ENCODE peak calls at places on chromosomes 4 and X, in four cellular contexts. L is SK-N-SH, A is GM12878, D is K562. Z is an unnamed sample.

GRCh38 chr4:88291003-88291402 is 6.6 kb upstream of the PPM1K start:
- DNase-seq in L (peak; percentile 22), A (no peak), D (no peak), Z (no peak)

GRCh38 chr4:124321370-124321769 is 391.2 kb downstream of the ANKRD50 start:
- DNase-seq in L (no peak), A (no peak), D (no peak), Z (peak; percentile 12)

GRCh38 chr4:52915131-52915645 is 53.1 kb downstream of the RASL11B start:
- DNase-seq in L (no peak), A (no peak), D (no peak), Z (no peak)

GRCh38 chr4:108466936-108467902 is 153.2 kb upstream of the RPL34 start:
- DNase-seq in L (no peak), A (peak; percentile 19), D (no peak), Z (no peak)

GRCh38 chr4:7189475-7190277 is 2.7 kb upstream of the SORCS2 start:
- DNase-seq in L (no peak), A (no peak), D (no peak), Z (no peak)

GRCh38 chr4:94408549-94409374 is 43.0 kb upstream of the PDLIM5 start:
- DNase-seq in L (no peak), A (no peak), D (no peak), Z (no peak)

GRCh38 chrX:30779453-30780030 is 109.5 kb downstream of the TAB3 start:
- DNase-seq in L (no peak), A (no peak), D (no peak), Z (no peak)

GRCh38 chr4:162157241-162157640 is 6.6 kb downstream of the FSTL5 start:
- DNase-seq in L (no peak), A (no peak), D (no peak), Z (no peak)

GRCh38 chr4:111066001-111066400 is 443.1 kb upstream of the PITX2 start:
- DNase-seq in L (no peak), A (no peak), D (no peak), Z (no peak)

GRCh38 chr4:6470502-6471302 is 1.7 kb downstream of the PPP2R2C start:
- DNase-seq in L (peak; percentile 85), A (no peak), D (peak; percentile 90), Z (peak; percentile 51)

GRCh38 chr4:173424899-173425805 is 26.2 kb upstream of the SCRG1 start:
- DNase-seq in L (no peak), A (no peak), D (no peak), Z (no peak)

GRCh38 chr4:168751263-168752225 is 254.7 kb downstream of the PALLD start:
- DNase-seq in L (no peak), A (no peak), D (no peak), Z (no peak)

GRCh38 chr4:65552071-65552470 is 118.2 kb downstream of the EPHA5 start:
- DNase-seq in L (no peak), A (no peak), D (no peak), Z (no peak)

GRCh38 chr4:53716011-53716410 is 124.7 kb upstream of the LNX1 start:
- DNase-seq in L (no peak), A (no peak), D (no peak), Z (no peak)

GRCh38 chr4:96352051-96352517 is 512.2 kb downstream of the PDHA2 start:
- DNase-seq in L (peak; percentile 16), A (no peak), D (no peak), Z (peak; percentile 32)

GRCh38 chr4:153218961-153219360 is 14.7 kb downstream of the TRIM2 start:
- DNase-seq in L (no peak), A (no peak), D (no peak), Z (no peak)

GRCh38 chr4:80006935-80007744 is 65.9 kb downstream of the ANTXR2 start:
- DNase-seq in L (peak; percentile 9), A (no peak), D (no peak), Z (no peak)

GRCh38 chr4:73197220-73197619 is 61.4 kb downstream of the ANKRD17 start:
- DNase-seq in L (no peak), A (no peak), D (no peak), Z (no peak)

GRCh38 chr4:151658959-151659593 is 101.7 kb downstream of the GATB start:
- DNase-seq in L (no peak), A (no peak), D (no peak), Z (no peak)

GRCh38 chr4:17027495-17027894 is 129.1 kb upstream of the LDB2 start:
- DNase-seq in L (no peak), A (no peak), D (no peak), Z (no peak)

GRCh38 chr4:120869511-120870278 is 52.8 kb downstream of the PRDM5 start:
- DNase-seq in L (no peak), A (no peak), D (no peak), Z (no peak)

GRCh38 chrX:68440438-68440837 is 7.1 kb upstream of the OPHN1 start:
- DNase-seq in L (no peak), A (no peak), D (no peak), Z (no peak)

GRCh38 chrX:118049713-118050112 is 66.9 kb downstream of the KLHL13 start:
- DNase-seq in L (no peak), A (no peak), D (no peak), Z (no peak)

GRCh38 chr4:74094227-74094626 is 4.8 kb downstream of the CXCL2 start:
- DNase-seq in L (no peak), A (no peak), D (no peak), Z (no peak)

GRCh38 chr4:119666653-119667091 is 38.1 kb upstream of the PDE5A start:
- DNase-seq in L (no peak), A (no peak), D (no peak), Z (no peak)
- TF ChIP-seq USF2 in L (no peak), A (no peak), D (no peak), Z (no peak)

GRCh38 chr4:104490770-104491395 is 3.8 kb downstream of the CXXC4 start:
- DNase-seq in L (peak; percentile 81), A (no peak), D (peak; percentile 31), Z (peak; percentile 56)

GRCh38 chr4:104491396-104491821 is 3.3 kb downstream of the CXXC4 start:
- DNase-seq in L (peak; percentile 75), A (no peak), D (peak; percentile 46), Z (peak; percentile 56)

GRCh38 chr4:104491826-104492771 is 2.6 kb downstream of the CXXC4 start:
- DNase-seq in L (peak; percentile 43), A (peak; percentile 87), D (no peak), Z (peak; percentile 29)

GRCh38 chr4:104489731-104490095 is 5.0 kb downstream of the CXXC4 start:
- DNase-seq in L (no peak), A (no peak), D (no peak), Z (no peak)

GRCh38 chr4:104490096-104490769 is 4.5 kb downstream of the CXXC4 start:
- DNase-seq in L (peak; percentile 16), A (peak; percentile 83), D (no peak), Z (no peak)
- TF ChIP-seq USF1 in L (no peak), A (peak; percentile 75), D (no peak), Z (peak; percentile 71)

DNA sequence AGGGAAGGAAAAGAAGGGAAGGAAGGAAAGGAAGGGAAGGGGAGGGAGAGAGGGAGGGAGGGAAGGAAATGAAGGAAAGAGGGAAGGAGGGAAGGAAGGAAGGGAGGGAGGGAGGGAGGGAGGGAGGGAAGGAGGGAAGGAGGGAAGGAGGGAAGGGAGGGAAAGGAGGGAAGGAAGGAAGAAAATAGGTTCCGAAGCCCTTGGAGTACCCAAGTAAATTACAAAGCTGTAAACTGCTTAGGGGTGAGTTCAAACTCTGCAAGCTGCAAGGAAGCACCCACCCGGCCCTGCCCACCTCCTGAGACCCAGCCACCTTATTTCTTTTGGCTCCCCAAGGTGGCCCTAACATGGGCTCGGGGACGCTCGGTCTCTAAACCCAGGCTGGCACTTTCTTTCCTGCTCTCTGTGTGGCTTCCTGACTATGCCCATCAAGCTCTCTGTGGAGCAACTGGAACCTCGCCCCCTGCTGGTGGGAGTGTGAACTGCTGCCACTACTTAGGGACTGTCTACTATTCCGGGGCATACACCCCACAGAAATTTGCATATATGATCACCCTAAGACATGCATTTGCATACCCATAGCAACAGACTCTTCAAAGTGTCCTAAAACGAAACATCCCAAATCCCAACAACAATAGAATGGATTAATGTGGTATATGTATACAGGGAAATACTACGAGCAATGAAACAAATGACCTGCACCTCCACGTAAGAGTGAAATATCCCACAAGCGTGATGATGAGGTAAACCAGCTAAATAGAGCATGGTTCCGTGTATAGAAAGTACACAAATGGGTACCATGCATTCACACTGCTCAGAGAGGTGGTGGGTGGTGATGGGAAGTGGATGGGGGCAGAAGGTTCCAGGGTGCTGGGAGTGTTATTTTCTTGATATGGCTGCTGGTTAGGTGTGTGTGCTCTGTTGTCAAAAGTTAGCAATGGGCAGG is 151.7 kb upstream of the TBL1X start:
- DNase-seq in L (peak; percentile 43), A (no peak), D (peak; percentile 62), Z (peak; percentile 61)
- TF ChIP-seq USF2 in L (no peak), A (no peak), D (no peak), Z (no peak)

GRCh38 chr4:13367691-13368090 is 116.4 kb downstream of the RAB28 start:
- DNase-seq in L (no peak), A (no peak), D (no peak), Z (no peak)

GRCh38 chr4:13364178-13364577 is 120.0 kb downstream of the RAB28 start:
- DNase-seq in L (no peak), A (no peak), D (no peak), Z (no peak)

GRCh38 chr4:13365195-13365594 is 118.9 kb downstream of the RAB28 start:
- DNase-seq in L (no peak), A (no peak), D (no peak), Z (no peak)

GRCh38 chr4:13367244-13367643 is 116.9 kb downstream of the RAB28 start:
- DNase-seq in L (no peak), A (no peak), D (no peak), Z (no peak)

DNA sequence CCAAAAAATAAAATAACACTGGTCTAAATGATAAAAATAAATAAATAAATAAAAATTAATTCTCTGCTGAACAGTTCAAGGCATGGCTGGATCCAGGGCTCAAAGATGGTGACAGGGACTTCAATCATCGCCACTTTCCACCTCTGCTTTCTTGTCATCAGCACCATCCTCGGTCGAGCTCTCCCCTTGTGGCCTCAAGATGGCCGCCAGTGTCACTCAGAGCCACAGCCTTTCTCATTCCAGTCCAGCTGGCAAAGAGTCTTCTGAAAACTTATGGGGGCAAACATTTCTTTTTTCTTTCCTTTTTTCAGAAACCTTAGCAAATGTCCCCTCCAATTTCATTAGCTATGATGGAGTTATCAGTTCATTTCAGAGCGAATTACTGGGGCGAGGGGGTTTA is 119.5 kb downstream of the RAB28 start:
- DNase-seq in L (no peak), A (no peak), D (no peak), Z (no peak)
- TF ChIP-seq USF1 in L (no peak), A (no peak), D (no peak), Z (no peak)

GRCh38 chr4:185524888-185525863 is 10.1 kb downstream of the PDLIM3 start:
- DNase-seq in L (no peak), A (no peak), D (no peak), Z (no peak)
- TF ChIP-seq USF2 in L (no peak), A (no peak), D (no peak), Z (no peak)